ENCODE peak calls at places on chromosomes 13 and 19, in eight cellular contexts. D is HCT116; K is thoracic aorta; U is A549; S is left ventricle myocardium inferior; O is tibial nerve; G is CD4-positive, alpha-beta T cell; Z is neural progenitor cell. X is an unnamed sample.

GRCh38 chr13:31538067-31539042 is 201.0 kb upstream of the RXFP2 start:
- DNase-seq in Z (peak), U (peak), O (no peak), G (no peak), S (no peak), K (no peak), D (peak), X (no peak)

GRCh38 chr13:112905990-112906641 is 62.9 kb upstream of the MCF2L start:
- DNase-seq in Z (peak), D (no peak), S (no peak), K (no peak), G (no peak), U (no peak), O (no peak), X (no peak)

GRCh38 chr19:54416695-54417491 is 1.6 kb downstream of the TTYH1 start:
- DNase-seq in O (no peak), D (no peak), G (no peak), U (no peak), Z (peak), S (no peak), K (no peak), X (no peak)

GRCh38 chr19:55487884-55488687 is at the start of gene SSC5D:
- DNase-seq in K (no peak), U (no peak), S (no peak), O (no peak), D (no peak), G (no peak), Z (peak), X (no peak)

GRCh38 chr13:111253334-111253872 is 67.0 kb upstream of the TEX29 start:
- DNase-seq in D (no peak), U (no peak), S (no peak), G (no peak), K (no peak), Z (no peak), O (no peak), X (no peak)

GRCh38 chr13:23789576-23790346 is 99.4 kb downstream of the MIPEP start:
- DNase-seq in O (no peak), D (no peak), Z (no peak), U (no peak), G (no peak), S (no peak), K (no peak), X (no peak)

GRCh38 chr19:5539431-5539833 is 28.3 kb downstream of the TINCR start:
- DNase-seq in Z (peak), O (no peak), G (no peak), S (peak), U (no peak), D (no peak), K (no peak), X (no peak)

GRCh38 chr13:109610517-109610916 is 175.9 kb downstream of the IRS2 start:
- DNase-seq in D (peak), U (peak), S (peak), K (no peak), G (peak), Z (peak), O (no peak), X (no peak)

GRCh38 chr19:23983406-23983805 is 68.7 kb downstream of the ZNF726 start:
- DNase-seq in S (no peak), Z (no peak), K (no peak), G (no peak), U (no peak), D (no peak), O (no peak), X (no peak)

GRCh38 chr19:883661-884211 is 9.3 kb downstream of the MED16 start:
- DNase-seq in U (no peak), D (peak), S (no peak), G (no peak), Z (no peak), O (no peak), K (no peak), X (no peak)
- TF ChIP-seq CTCF in U (no peak), D (peak), S (no peak), G (no peak), Z (no peak), O (no peak), K (no peak), X (peak)

GRCh38 chr13:30108913-30109237 is 198.5 kb downstream of the KATNAL1 start:
- DNase-seq in U (no peak), K (no peak), S (no peak), G (no peak), Z (no peak), O (no peak), D (no peak), X (no peak)
- H3K27ac ChIP-seq in U (no peak), K (no peak), S (no peak), G (no peak), Z (no peak), O (no peak), D (no peak), X (peak)

DNA sequence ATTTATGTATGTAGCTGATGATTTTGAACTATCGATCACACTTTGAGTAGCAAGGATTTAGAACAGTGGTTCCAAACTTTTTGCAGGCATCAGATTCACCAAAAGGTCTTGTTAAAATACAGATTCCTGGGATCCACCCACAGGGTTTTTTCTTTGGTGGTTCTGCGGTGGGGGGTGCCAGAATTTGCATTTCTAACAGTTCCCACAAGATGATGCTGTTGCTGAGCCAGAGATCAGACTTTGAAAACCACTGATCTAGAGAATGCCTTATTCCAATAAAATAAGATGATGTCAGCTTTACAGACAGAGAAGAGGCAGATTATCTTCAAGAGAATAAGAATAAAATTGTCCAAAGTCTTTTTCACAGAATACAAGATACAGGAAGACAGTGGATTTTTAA is 80.9 kb upstream of the SHISA2 start:
- DNase-seq in S (no peak), Z (peak), G (no peak), D (no peak), O (no peak), U (no peak), K (no peak), X (no peak)
- TF ChIP-seq CTCF in S (peak), Z (peak), G (no peak), D (peak), O (no peak), U (no peak), K (no peak), X (no peak)

GRCh38 chr19:12034610-12035009 is 869 bp downstream of the ZNF433 start:
- DNase-seq in D (no peak), K (no peak), S (no peak), O (no peak), Z (peak), U (no peak), G (no peak), X (no peak)

GRCh38 chr19:12034196-12034595 is 1.3 kb downstream of the ZNF433 start:
- DNase-seq in O (no peak), U (no peak), G (no peak), S (no peak), D (no peak), K (no peak), Z (no peak), X (no peak)

DNA sequence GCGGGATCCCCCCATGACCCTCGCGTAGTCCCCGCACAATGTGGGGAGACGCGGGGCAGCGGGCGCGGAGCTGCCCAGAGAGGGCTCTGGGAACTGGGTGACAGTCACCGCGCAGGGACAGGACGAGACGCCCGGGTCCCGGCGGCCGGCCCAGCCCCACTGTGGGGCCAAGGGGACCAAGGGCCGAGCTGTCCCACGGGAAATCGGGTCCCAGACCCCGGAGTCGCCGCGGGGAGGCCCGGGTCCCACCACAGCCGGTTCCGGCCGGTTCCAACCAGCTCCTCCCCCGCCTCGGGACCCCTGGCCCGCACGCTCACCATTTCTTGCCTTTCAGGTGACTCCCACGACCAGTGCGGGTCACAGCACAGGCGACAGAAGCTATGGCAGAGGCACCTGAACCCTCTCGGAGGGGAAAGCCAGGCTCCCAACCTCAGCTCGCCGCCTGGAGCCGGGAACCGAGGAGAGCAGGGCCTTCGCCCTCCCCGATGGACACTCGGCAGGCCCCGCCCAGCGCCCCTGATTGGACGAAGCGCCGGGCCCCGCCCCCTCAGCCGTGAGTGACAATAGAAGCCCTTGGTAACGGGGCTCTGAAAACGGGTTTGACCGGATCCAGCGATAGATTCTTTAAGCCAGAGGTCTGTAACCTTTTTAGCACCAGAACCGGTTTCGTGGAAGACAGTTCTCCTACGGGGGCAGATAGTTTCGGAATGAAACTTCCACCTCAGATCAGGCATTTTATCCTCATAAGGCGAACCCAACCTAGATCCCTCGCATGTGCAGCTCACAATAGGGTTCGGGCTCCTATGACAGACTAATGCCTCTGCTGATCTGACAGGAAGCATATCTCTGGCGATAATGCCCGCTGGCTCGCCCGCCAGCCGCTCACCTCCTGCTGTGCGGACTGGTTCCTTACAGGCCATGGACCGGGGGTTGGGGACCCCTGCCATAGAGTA is at the start of gene ZNF433:
- DNase-seq in G (peak), O (peak), D (no peak), Z (peak), U (no peak), K (peak), S (peak), X (no peak)
- H3K27ac ChIP-seq in G (no peak), O (peak), D (no peak), Z (peak), U (no peak), K (peak), S (peak), X (peak)

DNA sequence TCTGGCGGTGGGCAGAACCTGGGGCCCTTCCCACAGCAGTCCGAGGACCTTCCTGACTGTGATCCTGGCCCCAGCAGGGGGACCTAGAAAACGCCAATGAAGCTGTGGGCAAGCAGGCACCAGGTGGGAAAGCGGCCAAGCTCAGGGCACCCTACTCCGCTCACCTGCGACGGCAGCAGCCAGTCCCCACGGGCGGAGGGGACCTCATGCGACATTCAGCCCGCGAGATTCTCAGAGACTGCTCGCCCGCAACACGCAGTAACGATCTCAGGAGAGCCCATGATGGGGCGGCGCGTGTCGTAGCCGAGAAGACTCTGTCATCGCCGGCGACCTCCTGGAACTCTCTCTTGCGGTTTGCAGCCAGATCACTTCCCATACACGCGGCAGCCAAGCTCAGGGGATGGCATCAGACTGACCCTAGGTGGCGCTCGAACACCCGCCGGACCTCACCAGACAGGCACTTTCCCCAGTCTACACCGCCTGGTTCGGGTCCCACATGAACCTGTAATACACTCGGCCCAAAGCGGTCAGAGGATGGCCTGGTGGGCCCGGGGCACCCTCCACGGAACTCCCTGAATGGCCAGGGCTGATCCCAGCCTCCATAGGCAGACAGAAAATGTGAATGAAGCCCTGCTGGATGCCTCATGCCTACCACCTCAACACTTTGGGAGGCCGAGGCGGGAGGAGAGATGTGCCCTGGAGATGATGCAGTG is 26.5 kb downstream of the MAN2B1 start:
- DNase-seq in D (peak), S (peak), Z (peak), U (peak), G (peak), K (peak), O (peak), X (peak)
- TF ChIP-seq CTCF in D (peak), S (peak), Z (peak), U (no peak), G (peak), K (peak), O (peak), X (peak)

GRCh38 chr19:40806385-40807146 is 7.6 kb downstream of the EGLN2 start:
- DNase-seq in U (peak), K (peak), Z (peak), O (peak), G (peak), D (peak), S (peak), X (peak)

GRCh38 chr19:40807147-40808020 is 8.4 kb downstream of the EGLN2 start:
- DNase-seq in Z (peak), O (no peak), S (no peak), G (no peak), U (peak), D (no peak), K (no peak), X (no peak)

GRCh38 chr19:40809358-40810086 is 10.5 kb downstream of the EGLN2 start:
- DNase-seq in Z (no peak), S (no peak), D (no peak), G (no peak), K (no peak), O (no peak), U (no peak), X (no peak)

GRCh38 chr19:40808497-40808896 is 9.5 kb downstream of the EGLN2 start:
- DNase-seq in O (no peak), U (no peak), K (no peak), Z (no peak), S (no peak), G (no peak), D (no peak), X (no peak)

GRCh38 chr19:40808021-40808325 is 9.0 kb downstream of the EGLN2 start:
- DNase-seq in S (no peak), U (no peak), K (no peak), G (no peak), O (no peak), D (no peak), Z (no peak), X (no peak)
- H3K27ac ChIP-seq in S (peak), U (no peak), K (peak), G (peak), O (peak), D (no peak), Z (no peak), X (no peak)